ENCODE peak calls at places on chromosomes 1 and 21, in ten cellular contexts. P, S, D, N, M, B, H, X, T and J are unnamed samples.

GRCh38 chr21:44286086-44286715 is 525 bp downstream of the AIRE start:
- DNase-seq in P (peak), S (no peak), D (no peak), N (no peak), M (no peak), B (no peak), H (no peak), X (no peak), T (no peak), J (no peak)

GRCh38 chr1:150072959-150073358 is 5.4 kb downstream of the VPS45 start:
- DNase-seq in P (no peak), S (no peak), D (no peak), N (no peak), M (peak), B (peak), H (no peak), X (no peak), T (no peak), J (no peak)

GRCh38 chr1:89687254-89687653 is 54.3 kb downstream of the LRRC8C start:
- DNase-seq in P (no peak), S (no peak), D (no peak), N (no peak), M (peak), B (no peak), H (no peak), X (no peak), T (no peak), J (no peak)

GRCh38 chr1:183920651-183921050 is 115.7 kb downstream of the RGL1 start:
- DNase-seq in P (no peak), S (no peak), D (no peak), N (no peak), M (no peak), B (no peak), H (no peak), X (no peak), T (no peak), J (no peak)

GRCh38 chr1:94743866-94744265 is 76.3 kb upstream of the SLC44A3 start:
- DNase-seq in P (no peak), S (no peak), D (no peak), N (peak), M (no peak), B (no peak), H (no peak), X (no peak), T (no peak), J (no peak)

GRCh38 chr1:149995927-149996326 is 14.6 kb downstream of the OTUD7B start:
- DNase-seq in P (no peak), S (no peak), D (no peak), N (no peak), M (peak), B (no peak), H (peak), X (no peak), T (no peak), J (no peak)

GRCh38 chr1:25702101-25702775 is 85.6 kb downstream of the MAN1C1 start:
- DNase-seq in P (no peak), S (no peak), D (no peak), N (no peak), M (peak), B (no peak), H (no peak), X (no peak), T (peak), J (no peak)

GRCh38 chr21:44550807-44551206 is 498 bp downstream of the KRTAP10-2 start:
- DNase-seq in P (no peak), S (no peak), D (no peak), N (no peak), M (no peak), B (no peak), H (peak), X (no peak), T (no peak), J (no peak)

GRCh38 chr1:87800006-87800405 is 471.3 kb downstream of the LMO4 start:
- DNase-seq in P (no peak), S (no peak), D (no peak), N (no peak), M (peak), B (no peak), H (no peak), X (no peak), T (no peak), J (no peak)

GRCh38 chr1:93346472-93346991 is 825 bp downstream of the DR1 start:
- DNase-seq in P (no peak), S (no peak), D (peak), N (peak), M (no peak), B (peak), H (peak), X (peak), T (no peak), J (peak)

GRCh38 chr1:25022361-25023189 is 92.5 kb upstream of the RUNX3 start:
- DNase-seq in P (no peak), S (no peak), D (peak), N (peak), M (peak), B (peak), H (peak), X (peak), T (peak), J (peak)

GRCh38 chr21:44736291-44737004 is 25.1 kb upstream of the TSPEAR start:
- DNase-seq in P (no peak), S (no peak), D (no peak), N (peak), M (no peak), B (no peak), H (peak), X (no peak), T (no peak), J (no peak)

GRCh38 chr1:107450899-107451664 is 310.2 kb downstream of the NTNG1 start:
- DNase-seq in P (no peak), S (no peak), D (no peak), N (no peak), M (no peak), B (no peak), H (no peak), X (no peak), T (no peak), J (no peak)

GRCh38 chr1:201213106-201213770 is 22.6 kb downstream of the IGFN1 start:
- DNase-seq in P (no peak), S (no peak), D (no peak), N (no peak), M (no peak), B (no peak), H (no peak), X (no peak), T (no peak), J (no peak)

GRCh38 chr21:28160378-28160777 is 832.3 kb downstream of the LTN1 start:
- DNase-seq in P (no peak), S (no peak), D (no peak), N (no peak), M (no peak), B (no peak), H (no peak), X (peak), T (no peak), J (no peak)